ENCODE peak calls at places on chromosome 13, in five cellular contexts. Q is dorsolateral prefrontal cortex, D is cardiac fibroblast, L is fibroblast of pulmonary artery, M is fibroblast of the aortic adventitia. W is an unnamed sample.

GRCh38 chr13:85601526-85601925 is 197.7 kb downstream of the SLITRK6 start:
- DNase-seq in Q (no peak), D (no peak), L (no peak), M (no peak), W (no peak)

GRCh38 chr13:33218426-33218825 is 67.1 kb downstream of the STARD13 start:
- DNase-seq in Q (no peak), D (no peak), L (no peak), M (no peak), W (no peak)

GRCh38 chr13:40352807-40353562 is 313.5 kb downstream of the FOXO1 start:
- DNase-seq in Q (no peak), D (peak), L (peak), M (peak), W (no peak)

GRCh38 chr13:27171244-27171829 is at the start of gene USP12:
- DNase-seq in Q (no peak), D (peak), L (no peak), M (no peak), W (peak)

GRCh38 chr13:59459972-59460371 is 703.8 kb downstream of the DIAPH3 start:
- DNase-seq in Q (no peak), D (no peak), L (no peak), M (no peak), W (no peak)

GRCh38 chr13:52085416-52085815 is 43.5 kb downstream of the NEK5 start:
- DNase-seq in Q (no peak), D (peak), L (peak), M (peak), W (no peak)

GRCh38 chr13:96744665-96745331 is 249.5 kb downstream of the OXGR1 start:
- DNase-seq in Q (no peak), D (no peak), L (no peak), M (no peak), W (no peak)

GRCh38 chr13:22076658-22077057 is 405.8 kb downstream of the FGF9 start:
- DNase-seq in Q (no peak), D (no peak), L (no peak), M (no peak), W (no peak)

GRCh38 chr13:46077260-46077659 is 24.7 kb upstream of the ZC3H13 start:
- DNase-seq in Q (no peak), D (no peak), L (no peak), M (no peak), W (no peak)

GRCh38 chr13:62525652-62526051 is 1110.0 kb upstream of the PCDH20 start:
- DNase-seq in Q (no peak), D (no peak), L (no peak), M (no peak), W (no peak)

GRCh38 chr13:40313269-40314200 is 352.9 kb downstream of the FOXO1 start:
- DNase-seq in Q (no peak), D (peak), L (peak), M (peak), W (no peak)

GRCh38 chr13:75694742-75695141 is 58.6 kb downstream of the LMO7 start:
- DNase-seq in Q (no peak), D (no peak), L (no peak), M (no peak), W (no peak)

GRCh38 chr13:112062619-112063308 is 4.2 kb upstream of the SOX1 start:
- DNase-seq in Q (no peak), D (no peak), L (no peak), M (no peak), W (peak)

GRCh38 chr13:55244991-55245644 is 1895.6 kb upstream of the PRR20A start:
- DNase-seq in Q (no peak), D (no peak), L (no peak), M (no peak), W (peak)

GRCh38 chr13:52726258-52726657 is 13.4 kb downstream of the CNMD start:
- DNase-seq in Q (no peak), D (no peak), L (no peak), M (no peak), W (no peak)

GRCh38 chr13:47087841-47088240 is 191.0 kb upstream of the HTR2A start:
- DNase-seq in Q (no peak), D (peak), L (peak), M (peak), W (no peak)

GRCh38 chr13:33296793-33297425 is 11.4 kb upstream of the STARD13 start:
- DNase-seq in Q (no peak), D (no peak), L (no peak), M (no peak), W (no peak)

GRCh38 chr13:104534847-104535246 is 1468.6 kb upstream of the SLC10A2 start:
- DNase-seq in Q (no peak), D (no peak), L (no peak), M (no peak), W (peak)

GRCh38 chr13:97285221-97285955 is 63.3 kb downstream of the MBNL2 start:
- DNase-seq in Q (no peak), D (no peak), L (no peak), M (no peak), W (no peak)

GRCh38 chr13:47555235-47555634 is 445.8 kb downstream of the SUCLA2 start:
- DNase-seq in Q (no peak), D (no peak), L (peak), M (no peak), W (no peak)

GRCh38 chr13:51995677-51996551 is 15.3 kb downstream of the ATP7B start:
- DNase-seq in Q (no peak), D (peak), L (peak), M (peak), W (no peak)

GRCh38 chr13:108269601-108270328 is at the start of gene TNFSF13B:
- DNase-seq in Q (peak), D (peak), L (peak), M (peak), W (peak)

GRCh38 chr13:28792992-28793391 is 27.1 kb upstream of the MTUS2 start:
- DNase-seq in Q (no peak), D (peak), L (peak), M (peak), W (no peak)

GRCh38 chr13:31945202-31945978 is 86.2 kb upstream of the FRY start:
- DNase-seq in Q (peak), D (peak), L (peak), M (peak), W (peak)

GRCh38 chr13:25945596-25945995 is 106.2 kb downstream of the SHISA2 start:
- DNase-seq in Q (no peak), D (peak), L (peak), M (no peak), W (no peak)

DNA sequence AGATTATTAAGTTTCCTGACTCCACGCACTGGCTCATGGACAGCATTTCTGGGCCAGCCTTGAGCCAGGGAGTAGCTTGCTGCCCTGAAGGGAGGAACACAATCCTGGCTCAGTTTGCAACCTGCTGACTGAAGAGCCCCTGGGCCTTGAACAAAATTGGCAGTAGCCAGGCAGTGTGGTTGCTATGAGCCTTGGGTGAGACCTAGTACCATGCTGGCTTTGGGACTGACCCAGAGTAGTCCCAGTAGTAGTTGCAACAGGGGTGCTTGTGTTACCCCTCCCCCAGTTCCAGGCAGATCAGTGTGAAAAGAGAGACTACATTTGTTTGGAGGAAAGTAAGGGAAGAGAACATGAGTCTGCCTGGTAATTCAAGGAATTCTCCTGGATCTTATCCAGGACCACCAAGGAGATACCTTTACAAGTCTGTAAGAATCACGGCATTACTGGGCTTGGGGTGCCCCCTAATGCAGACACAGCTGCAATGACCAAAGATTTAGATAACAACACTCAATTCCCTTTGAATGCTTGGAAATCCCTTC is 22.0 kb downstream of the ITGBL1 start:
- DNase-seq in Q (no peak), D (peak), L (peak), M (peak), W (peak)
- TF ChIP-seq CTCF in Q (peak), D (peak), L (peak), M (peak), W (peak)

GRCh38 chr13:37869756-37870488 is at the start of gene TRPC4:
- DNase-seq in Q (peak), D (peak), L (peak), M (peak), W (peak)
- TF ChIP-seq CTCF in Q (peak), D (peak), L (peak), M (peak), W (peak)

GRCh38 chr13:34300559-34300958 is 482.6 kb downstream of the RFC3 start:
- DNase-seq in Q (no peak), D (no peak), L (no peak), M (no peak), W (no peak)
- TF ChIP-seq CTCF in Q (no peak), D (no peak), L (no peak), M (no peak), W (no peak)

GRCh38 chr13:30581582-30581981 is 36.1 kb upstream of the USPL1 start:
- DNase-seq in Q (no peak), D (peak), L (peak), M (peak), W (no peak)
- TF ChIP-seq CTCF in Q (no peak), D (peak), L (peak), M (peak), W (no peak)

DNA sequence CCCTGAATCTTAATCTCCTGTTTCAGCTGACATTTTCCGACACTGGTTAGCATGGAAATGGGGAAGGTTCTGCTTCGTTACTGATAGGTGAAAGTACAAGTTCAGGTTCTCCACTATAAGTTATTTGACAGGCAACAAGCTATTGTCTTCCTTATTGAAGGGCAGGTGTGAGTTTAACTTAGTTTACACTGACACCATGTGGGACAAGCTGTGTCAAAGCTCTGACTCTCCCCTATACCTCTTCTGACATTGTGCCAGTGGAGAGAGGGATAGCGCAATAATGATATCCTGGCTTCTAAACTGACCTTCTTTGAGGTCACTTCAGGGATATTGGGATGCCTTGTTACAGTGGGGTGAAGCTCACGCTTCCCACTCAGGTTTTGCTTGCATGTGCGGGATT is 587.0 kb upstream of the SLITRK5 start:
- DNase-seq in Q (no peak), D (no peak), L (no peak), M (no peak), W (no peak)
- TF ChIP-seq CTCF in Q (no peak), D (no peak), L (no peak), M (no peak), W (no peak)

GRCh38 chr13:88887045-88887662 is 1216.0 kb downstream of the SLITRK5 start:
- DNase-seq in Q (no peak), D (no peak), L (no peak), M (no peak), W (no peak)
- TF ChIP-seq CTCF in Q (no peak), D (no peak), L (no peak), M (no peak), W (no peak)

W was measured in nephron progenitor cell.